ENCODE peak calls at places on chromosome 12, in eight cellular contexts. One of them, this sample, is unnamed.
A peak's percentile ranks its signal among the peaks of the same experiment; 100 is the strongest.

GRCh38 chr12:6341439-6342139 is at the start of gene TNFRSF1A:
- DNase-seq in HS-27A: no peak
- DNase-seq in memory B cell: no peak
- DNase-seq in AG08396: peak; percentile 82
- DNase-seq in AG04450: peak; percentile 59
- DNase-seq in AG20443: peak; percentile 84
- DNase-seq in RKO: peak; percentile 89
- DNase-seq in substantia nigra: peak; percentile 48
- DNase-seq in this sample: peak; percentile 67

GRCh38 chr12:100243137-100243536 is 23.7 kb downstream of the DEPDC4 start:
- DNase-seq in HS-27A: no peak
- DNase-seq in memory B cell: no peak
- DNase-seq in AG08396: no peak
- DNase-seq in AG04450: no peak
- DNase-seq in AG20443: no peak
- DNase-seq in RKO: no peak
- DNase-seq in substantia nigra: no peak
- DNase-seq in this sample: no peak

GRCh38 chr12:10235761-10236631 is 23.3 kb downstream of the GABARAPL1 start:
- DNase-seq in HS-27A: no peak
- DNase-seq in memory B cell: peak; percentile 26
- DNase-seq in AG08396: peak; percentile 51
- DNase-seq in AG04450: no peak
- DNase-seq in AG20443: peak; percentile 66
- DNase-seq in RKO: peak; percentile 54
- DNase-seq in substantia nigra: no peak
- DNase-seq in this sample: peak; percentile 54

GRCh38 chr12:48788852-48789775 is at the start of gene ADCY6:
- DNase-seq in HS-27A: no peak
- DNase-seq in memory B cell: no peak
- DNase-seq in AG08396: peak; percentile 89
- DNase-seq in AG04450: no peak
- DNase-seq in AG20443: peak; percentile 91
- DNase-seq in RKO: peak; percentile 71
- DNase-seq in substantia nigra: peak; percentile 59
- DNase-seq in this sample: no peak

GRCh38 chr12:6363330-6364036 is 11.9 kb downstream of the SCNN1A start:
- DNase-seq in HS-27A: no peak
- DNase-seq in memory B cell: no peak
- DNase-seq in AG08396: peak; percentile 95
- DNase-seq in AG04450: no peak
- DNase-seq in AG20443: peak; percentile 98
- DNase-seq in RKO: no peak
- DNase-seq in substantia nigra: peak; percentile 60
- DNase-seq in this sample: peak; percentile 75

GRCh38 chr12:4434721-4435425 is 10.7 kb downstream of the FGF6 start:
- DNase-seq in HS-27A: no peak
- DNase-seq in memory B cell: no peak
- DNase-seq in AG08396: no peak
- DNase-seq in AG04450: no peak
- DNase-seq in AG20443: no peak
- DNase-seq in RKO: no peak
- DNase-seq in substantia nigra: no peak
- DNase-seq in this sample: peak; percentile 26

GRCh38 chr12:69685810-69686209 is 13.3 kb downstream of the BEST3 start:
- DNase-seq in HS-27A: no peak
- DNase-seq in memory B cell: no peak
- DNase-seq in AG08396: no peak
- DNase-seq in AG04450: no peak
- DNase-seq in AG20443: peak; percentile 35
- DNase-seq in RKO: peak; percentile 100
- DNase-seq in substantia nigra: no peak
- DNase-seq in this sample: no peak

GRCh38 chr12:115132145-115132544 is 448.2 kb upstream of the TBX3 start:
- DNase-seq in HS-27A: no peak
- DNase-seq in memory B cell: no peak
- DNase-seq in AG08396: peak; percentile 11
- DNase-seq in AG04450: no peak
- DNase-seq in AG20443: peak; percentile 75
- DNase-seq in RKO: no peak
- DNase-seq in substantia nigra: no peak
- DNase-seq in this sample: no peak

GRCh38 chr12:57343703-57344378 is 87.0 kb downstream of the R3HDM2 start:
- DNase-seq in HS-27A: no peak
- DNase-seq in memory B cell: no peak
- DNase-seq in AG08396: no peak
- DNase-seq in AG04450: no peak
- DNase-seq in AG20443: no peak
- DNase-seq in RKO: no peak
- DNase-seq in substantia nigra: no peak
- DNase-seq in this sample: no peak

GRCh38 chr12:132783917-132784531 is 22.4 kb upstream of the ANKLE2 start:
- DNase-seq in HS-27A: no peak
- DNase-seq in memory B cell: no peak
- DNase-seq in AG08396: no peak
- DNase-seq in AG04450: no peak
- DNase-seq in AG20443: no peak
- DNase-seq in RKO: no peak
- DNase-seq in substantia nigra: peak; percentile 56
- DNase-seq in this sample: no peak

GRCh38 chr12:132502149-132502881 is 12.4 kb downstream of the FBRSL1 start:
- DNase-seq in HS-27A: no peak
- DNase-seq in memory B cell: no peak
- DNase-seq in AG08396: no peak
- DNase-seq in AG04450: no peak
- DNase-seq in AG20443: no peak
- DNase-seq in RKO: no peak
- DNase-seq in substantia nigra: no peak
- DNase-seq in this sample: no peak

GRCh38 chr12:119864591-119864990 is 12.5 kb downstream of the CIT start:
- DNase-seq in HS-27A: no peak
- DNase-seq in memory B cell: no peak
- DNase-seq in AG08396: no peak
- DNase-seq in AG04450: no peak
- DNase-seq in AG20443: no peak
- DNase-seq in RKO: no peak
- DNase-seq in substantia nigra: no peak
- DNase-seq in this sample: no peak

GRCh38 chr12:78340406-78340805 is 509.7 kb downstream of the NAV3 start:
- DNase-seq in HS-27A: no peak
- DNase-seq in memory B cell: no peak
- DNase-seq in AG08396: no peak
- DNase-seq in AG04450: no peak
- DNase-seq in AG20443: no peak
- DNase-seq in RKO: no peak
- DNase-seq in substantia nigra: no peak
- DNase-seq in this sample: no peak

GRCh38 chr12:109729837-109730200 is 16.2 kb downstream of the FAM222A start:
- DNase-seq in HS-27A: no peak
- DNase-seq in memory B cell: no peak
- DNase-seq in AG08396: no peak
- DNase-seq in AG04450: no peak
- DNase-seq in AG20443: no peak
- DNase-seq in RKO: no peak
- DNase-seq in substantia nigra: no peak
- DNase-seq in this sample: no peak

GRCh38 chr12:28780096-28780495 is 369.0 kb upstream of the FAR2 start:
- DNase-seq in HS-27A: peak; percentile 62
- DNase-seq in memory B cell: no peak
- DNase-seq in AG08396: peak; percentile 32
- DNase-seq in AG04450: no peak
- DNase-seq in AG20443: peak; percentile 62
- DNase-seq in RKO: peak; percentile 86
- DNase-seq in substantia nigra: no peak
- DNase-seq in this sample: no peak

GRCh38 chr12:44697489-44697888 is 178.6 kb downstream of the NELL2 start:
- DNase-seq in HS-27A: no peak
- DNase-seq in memory B cell: no peak
- DNase-seq in AG08396: no peak
- DNase-seq in AG04450: no peak
- DNase-seq in AG20443: no peak
- DNase-seq in RKO: no peak
- DNase-seq in substantia nigra: no peak
- DNase-seq in this sample: no peak

GRCh38 chr12:87259405-87259804 is 769.8 kb downstream of the C12orf50 start:
- DNase-seq in HS-27A: no peak
- DNase-seq in memory B cell: no peak
- DNase-seq in AG08396: no peak
- DNase-seq in AG04450: no peak
- DNase-seq in AG20443: no peak
- DNase-seq in RKO: no peak
- DNase-seq in substantia nigra: no peak
- DNase-seq in this sample: no peak

GRCh38 chr12:58504539-58504938 is 415.8 kb downstream of the LRIG3 start:
- DNase-seq in HS-27A: no peak
- DNase-seq in memory B cell: no peak
- DNase-seq in AG08396: no peak
- DNase-seq in AG04450: no peak
- DNase-seq in AG20443: peak; percentile 39
- DNase-seq in RKO: no peak
- DNase-seq in substantia nigra: no peak
- DNase-seq in this sample: no peak

GRCh38 chr12:15928870-15929571 is 17.9 kb downstream of the DERA start:
- DNase-seq in HS-27A: no peak
- DNase-seq in memory B cell: no peak
- DNase-seq in AG08396: no peak
- DNase-seq in AG04450: no peak
- DNase-seq in AG20443: no peak
- DNase-seq in RKO: no peak
- DNase-seq in substantia nigra: peak; percentile 8
- DNase-seq in this sample: no peak

GRCh38 chr12:11757531-11757930 is 108.1 kb downstream of the ETV6 start:
- DNase-seq in HS-27A: no peak
- DNase-seq in memory B cell: no peak
- DNase-seq in AG08396: no peak
- DNase-seq in AG04450: no peak
- DNase-seq in AG20443: no peak
- DNase-seq in RKO: no peak
- DNase-seq in substantia nigra: no peak
- DNase-seq in this sample: no peak